ENCODE peak calls at places on chromosomes 3 and 15, in ten cellular contexts. Y, X, W, S, R, T, G, A, K and Z are unnamed samples.

GRCh38 chr15:95596487-95596886 is 734.0 kb upstream of the NR2F2 start:
- DNase-seq in W (no peak), X (no peak), Y (no peak), G (no peak), K (no peak), S (no peak), A (no peak), T (no peak), R (no peak), Z (no peak)

GRCh38 chr15:62853833-62854210 is 188.7 kb upstream of the TPM1 start:
- DNase-seq in R (no peak), K (no peak), T (no peak), G (no peak), X (no peak), W (no peak), S (no peak), Y (no peak), A (no peak), Z (no peak)

GRCh38 chr3:101720851-101721649 is 3.4 kb upstream of the CEP97 start:
- DNase-seq in R (no peak), X (no peak), A (no peak), W (no peak), K (no peak), T (peak), Y (peak), S (no peak), G (no peak), Z (no peak)

GRCh38 chr3:55494976-55495375 is 7.9 kb upstream of the WNT5A start:
- DNase-seq in T (no peak), S (no peak), G (no peak), A (no peak), R (no peak), W (no peak), Y (no peak), K (no peak), X (no peak), Z (no peak)

GRCh38 chr3:7728566-7729519 is 772.8 kb upstream of the LMCD1 start:
- DNase-seq in W (no peak), T (no peak), R (no peak), A (no peak), S (no peak), K (no peak), Y (no peak), G (no peak), X (no peak), Z (no peak)

GRCh38 chr3:134937256-134938023 is 142.4 kb downstream of the EPHB1 start:
- DNase-seq in A (no peak), S (no peak), K (no peak), T (no peak), W (no peak), Y (no peak), R (no peak), G (no peak), X (no peak), Z (no peak)

GRCh38 chr3:23105048-23105447 is 98.1 kb upstream of the UBE2E2 start:
- DNase-seq in T (no peak), A (no peak), S (no peak), X (no peak), G (no peak), R (no peak), W (no peak), K (no peak), Y (no peak), Z (no peak)

GRCh38 chr3:112619295-112619694 is 21.6 kb downstream of the CCDC80 start:
- DNase-seq in A (no peak), R (no peak), S (no peak), X (no peak), W (no peak), T (no peak), G (no peak), K (no peak), Y (no peak), Z (no peak)

GRCh38 chr3:186425788-186426730 is 64.0 kb upstream of the DGKG start:
- DNase-seq in S (peak), T (no peak), X (peak), A (no peak), G (peak), K (peak), Y (no peak), R (no peak), W (no peak), Z (peak)

GRCh38 chr15:101201411-101202174 is 50.3 kb downstream of the CHSY1 start:
- DNase-seq in T (peak), A (peak), W (no peak), S (peak), K (no peak), X (peak), Y (peak), G (peak), R (no peak), Z (peak)

GRCh38 chr3:115553796-115554495 is 69.4 kb upstream of the GAP43 start:
- DNase-seq in A (no peak), K (no peak), G (no peak), Y (no peak), S (no peak), X (no peak), W (no peak), T (no peak), R (no peak), Z (no peak)

GRCh38 chr3:53725308-53725995 is 120.8 kb downstream of the CHDH start:
- DNase-seq in W (no peak), R (no peak), A (no peak), Y (no peak), G (no peak), X (peak), S (no peak), T (no peak), K (no peak), Z (no peak)